ENCODE peak calls at places on chromosomes 11 and 22, in six cellular contexts. G is NCI-H2081, E is stromal cell of bone marrow, T is HTR-8/SVneo, U is neuronal stem cell, B is hippocampal formation. C is an unnamed sample.

GRCh38 chr22:46272762-46273431 is 5.1 kb downstream of the TTC38 start:
- DNase-seq in B (no peak), E (no peak), G (no peak), T (no peak), U (no peak), C (no peak)

GRCh38 chr11:1206391-1207271 is 16.2 kb upstream of the MUC5B start:
- DNase-seq in G (no peak), B (no peak), T (no peak), U (no peak), E (no peak), C (no peak)

GRCh38 chr11:104928831-104929230 is 30.6 kb upstream of the CASP12 start:
- DNase-seq in U (no peak), T (no peak), E (no peak), G (no peak), B (no peak), C (no peak)

GRCh38 chr11:70519117-70519516 is 120.8 kb downstream of the CTTN start:
- DNase-seq in G (no peak), E (no peak), B (no peak), U (no peak), T (no peak), C (no peak)

GRCh38 chr11:11155962-11156815 is 196.9 kb downstream of the CSNK2A3 start:
- DNase-seq in B (no peak), G (no peak), U (peak), E (no peak), T (no peak), C (peak)

GRCh38 chr11:62708423-62709261 is 1.2 kb downstream of the GNG3 start:
- DNase-seq in B (no peak), G (peak), E (no peak), T (no peak), U (no peak), C (no peak)

GRCh38 chr11:108734956-108735559 is 70.2 kb downstream of the DDX10 start:
- DNase-seq in T (no peak), G (no peak), B (no peak), E (no peak), U (no peak), C (peak)

GRCh38 chr11:30992513-30992849 is 377.1 kb downstream of the DCDC1 start:
- DNase-seq in T (no peak), B (no peak), E (no peak), U (no peak), G (no peak), C (peak)

GRCh38 chr11:128157423-128158298 is 429.7 kb downstream of the ETS1 start:
- DNase-seq in G (peak), T (peak), B (peak), U (peak), E (peak), C (peak)

GRCh38 chr11:96341237-96342130 is 1.5 kb downstream of the MAML2 start:
- DNase-seq in B (no peak), T (peak), U (peak), E (peak), G (no peak), C (no peak)

GRCh38 chr11:420054-420910 is 5.5 kb upstream of the SIGIRR start:
- DNase-seq in E (no peak), U (no peak), G (no peak), B (no peak), T (no peak), C (no peak)

GRCh38 chr22:37176464-37177061 is 11.5 kb downstream of the C1QTNF6 start:
- DNase-seq in U (no peak), T (no peak), G (no peak), E (peak), B (no peak), C (no peak)

GRCh38 chr11:91459840-91460239 is 764.8 kb upstream of the FAT3 start:
- DNase-seq in G (no peak), E (no peak), U (no peak), T (no peak), B (no peak), C (no peak)

GRCh38 chr11:83087035-83087434 is 15.3 kb upstream of the RAB30 start:
- DNase-seq in E (no peak), G (peak), B (no peak), T (no peak), U (no peak), C (peak)

GRCh38 chr22:43238526-43239006 is 51.6 kb upstream of the TTLL12 start:
- DNase-seq in E (no peak), G (no peak), T (no peak), U (no peak), B (no peak), C (no peak)

GRCh38 chr22:38397189-38398097 is 57.6 kb downstream of the KCNJ4 start:
- DNase-seq in B (no peak), G (no peak), T (no peak), U (peak), E (no peak), C (peak)

GRCh38 chr22:46803031-46803880 is 40.8 kb downstream of the TBC1D22A start:
- DNase-seq in G (peak), T (peak), B (no peak), U (peak), E (no peak), C (peak)

GRCh38 chr22:24697671-24698082 is 76.8 kb downstream of the PIWIL3 start:
- DNase-seq in T (no peak), B (no peak), G (no peak), E (no peak), U (no peak), C (no peak)

GRCh38 chr22:49274754-49275380 is 552.8 kb downstream of the BRD1 start:
- DNase-seq in T (no peak), B (no peak), G (no peak), E (no peak), U (no peak), C (no peak)

GRCh38 chr11:2812371-2812991 is 73.1 kb downstream of the CDKN1C start:
- DNase-seq in G (no peak), T (no peak), B (no peak), E (no peak), U (no peak), C (no peak)

GRCh38 chr22:50656122-50657070 is 16.2 kb upstream of the SHANK3 start:
- DNase-seq in B (no peak), G (no peak), E (no peak), U (no peak), T (peak), C (peak)

GRCh38 chr22:38802671-38803121 is 8.8 kb upstream of the DNAL4 start:
- DNase-seq in U (no peak), T (peak), G (no peak), B (no peak), E (peak), C (peak)

GRCh38 chr11:113147249-113147648 is 167.1 kb upstream of the TTC12 start:
- DNase-seq in B (peak), T (no peak), U (peak), E (no peak), G (peak), C (no peak)

GRCh38 chr11:117998664-117999353 is 12.6 kb downstream of the IL10RA start:
- DNase-seq in G (no peak), E (no peak), B (no peak), U (no peak), T (no peak), C (no peak)

GRCh38 chr11:111512296-111513239 is at the start of gene BTG4:
- DNase-seq in G (peak), B (no peak), E (no peak), U (no peak), T (no peak), C (peak)

GRCh38 chr11:6563121-6563619 is 40.2 kb downstream of the RRP8 start:
- DNase-seq in G (no peak), U (no peak), T (no peak), E (no peak), B (no peak), C (no peak)

GRCh38 chr22:47175151-47175760 is 412.8 kb downstream of the TBC1D22A start:
- DNase-seq in G (no peak), B (no peak), T (no peak), U (no peak), E (no peak), C (no peak)

GRCh38 chr11:134149371-134149770 is 74.4 kb downstream of the NCAPD3 start:
- DNase-seq in E (no peak), T (no peak), B (no peak), U (no peak), G (no peak), C (no peak)

GRCh38 chr11:63837719-63838118 is 1.2 kb upstream of the MARK2 start:
- DNase-seq in E (no peak), G (no peak), T (no peak), B (no peak), U (no peak), C (no peak)

GRCh38 chr22:19495562-19496323 is 16.0 kb downstream of the CDC45 start:
- DNase-seq in T (no peak), U (no peak), E (no peak), B (no peak), G (no peak), C (no peak)

GRCh38 chr11:131064373-131064991 is 148.2 kb upstream of the SNX19 start:
- DNase-seq in U (peak), G (peak), B (peak), E (peak), T (peak), C (peak)

GRCh38 chr22:48646216-48646925 is 1181.3 kb downstream of the BRD1 start:
- DNase-seq in G (no peak), T (no peak), E (no peak), U (no peak), B (no peak), C (no peak)

GRCh38 chr22:38418589-38418988 is 36.4 kb downstream of the KCNJ4 start:
- DNase-seq in T (no peak), B (no peak), U (no peak), E (no peak), G (no peak), C (no peak)

C was measured in A549.